ENCODE peak calls at places on chromosomes 4 and X, in four cellular contexts. One of them, this sample, is unnamed.

GRCh38 chr4:147831452-147832192 is 99.7 kb downstream of the ARHGAP10 start:
- DNase-seq in NCI-H774: no peak
- DNase-seq in mucosa of descending colon: peak; percentile 34
- DNase-seq in AG10803: peak; percentile 85
- DNase-seq in this sample: no peak

GRCh38 chr4:80005863-80006262 is 67.2 kb downstream of the ANTXR2 start:
- DNase-seq in NCI-H774: no peak
- DNase-seq in mucosa of descending colon: no peak
- DNase-seq in AG10803: no peak
- DNase-seq in this sample: no peak

GRCh38 chr4:171812377-171813194 is 618 bp upstream of the GALNTL6 start:
- DNase-seq in NCI-H774: peak; percentile 5
- DNase-seq in mucosa of descending colon: no peak
- DNase-seq in AG10803: no peak
- DNase-seq in this sample: no peak

GRCh38 chr4:112881842-112882241 is 167.6 kb upstream of the ANK2 start:
- DNase-seq in NCI-H774: no peak
- DNase-seq in mucosa of descending colon: no peak
- DNase-seq in AG10803: no peak
- DNase-seq in this sample: no peak

GRCh38 chr4:70280567-70280966 is 38.2 kb downstream of the CSN3 start:
- DNase-seq in NCI-H774: peak; percentile 85
- DNase-seq in mucosa of descending colon: no peak
- DNase-seq in AG10803: no peak
- DNase-seq in this sample: peak; percentile 17

GRCh38 chr4:147518846-147519767 is 38.2 kb downstream of the EDNRA start:
- DNase-seq in NCI-H774: peak; percentile 16
- DNase-seq in mucosa of descending colon: peak; percentile 73
- DNase-seq in AG10803: peak; percentile 78
- DNase-seq in this sample: peak; percentile 0

GRCh38 chr4:1588306-1588705 is 95.8 kb downstream of the FAM53A start:
- DNase-seq in NCI-H774: no peak
- DNase-seq in mucosa of descending colon: no peak
- DNase-seq in AG10803: no peak
- DNase-seq in this sample: no peak

GRCh38 chr4:76984788-76985211 is 35.2 kb downstream of the SEPTIN11 start:
- DNase-seq in NCI-H774: no peak
- DNase-seq in mucosa of descending colon: peak; percentile 46
- DNase-seq in AG10803: peak; percentile 100
- DNase-seq in this sample: no peak

GRCh38 chrX:39601193-39602085 is 496.3 kb downstream of the BCOR start:
- DNase-seq in NCI-H774: no peak
- DNase-seq in mucosa of descending colon: no peak
- DNase-seq in AG10803: no peak
- DNase-seq in this sample: no peak

GRCh38 chr4:163048447-163048846 is 118.2 kb downstream of the NAF1 start:
- DNase-seq in NCI-H774: no peak
- DNase-seq in mucosa of descending colon: peak; percentile 27
- DNase-seq in AG10803: peak; percentile 33
- DNase-seq in this sample: no peak

GRCh38 chrX:149515954-149516602 is 11.0 kb upstream of the IDS start:
- DNase-seq in NCI-H774: no peak
- DNase-seq in mucosa of descending colon: no peak
- DNase-seq in AG10803: no peak
- DNase-seq in this sample: no peak

GRCh38 chr4:44145868-44146267 is 302.7 kb downstream of the KCTD8 start:
- DNase-seq in NCI-H774: no peak
- DNase-seq in mucosa of descending colon: no peak
- DNase-seq in AG10803: no peak
- DNase-seq in this sample: no peak

GRCh38 chrX:152024710-152025109 is 50.2 kb upstream of the GABRE start:
- DNase-seq in NCI-H774: no peak
- DNase-seq in mucosa of descending colon: no peak
- DNase-seq in AG10803: no peak
- DNase-seq in this sample: no peak

GRCh38 chr4:79679859-79680258 is 271.8 kb upstream of the GK2 start:
- DNase-seq in NCI-H774: no peak
- DNase-seq in mucosa of descending colon: no peak
- DNase-seq in AG10803: no peak
- DNase-seq in this sample: no peak

GRCh38 chr4:143626134-143626859 is 74.2 kb downstream of the FREM3 start:
- DNase-seq in NCI-H774: peak; percentile 1
- DNase-seq in mucosa of descending colon: peak; percentile 52
- DNase-seq in AG10803: peak; percentile 41
- DNase-seq in this sample: peak; percentile 3

GRCh38 chr4:47312170-47312569 is 151.3 kb downstream of the COMMD8 start:
- DNase-seq in NCI-H774: no peak
- DNase-seq in mucosa of descending colon: no peak
- DNase-seq in AG10803: no peak
- DNase-seq in this sample: no peak

GRCh38 chrX:1483843-1484637 is 31.3 kb upstream of the ASMTL start:
- DNase-seq in NCI-H774: no peak
- DNase-seq in mucosa of descending colon: no peak
- DNase-seq in AG10803: no peak
- DNase-seq in this sample: no peak

GRCh38 chrX:19670854-19671620 is 155.7 kb upstream of the MAP3K15 start:
- DNase-seq in NCI-H774: no peak
- DNase-seq in mucosa of descending colon: peak; percentile 61
- DNase-seq in AG10803: peak; percentile 78
- DNase-seq in this sample: no peak

GRCh38 chr4:52248836-52249235 is 197.7 kb downstream of the SPATA18 start:
- DNase-seq in NCI-H774: no peak
- DNase-seq in mucosa of descending colon: no peak
- DNase-seq in AG10803: no peak
- DNase-seq in this sample: no peak

This sample was measured in NCI-H1092.